ENCODE peak calls at places on chromosomes 1 and 21, in six cellular contexts. S, Y, R, T, X and V are unnamed samples.

GRCh38 chr1:157691285-157691920 is 9.2 kb downstream of the FCRL3 start:
- DNase-seq in S (no peak), Y (no peak), R (no peak), T (peak; percentile 77), X (no peak), V (no peak)

GRCh38 chr1:29362116-29362515 is 125.8 kb downstream of the PTPRU start:
- DNase-seq in S (no peak), Y (no peak), R (no peak), T (no peak), X (no peak), V (no peak)

GRCh38 chr1:227739636-227740035 is 4.4 kb downstream of the SNAP47 start:
- DNase-seq in S (no peak), Y (no peak), R (no peak), T (no peak), X (no peak), V (no peak)

GRCh38 chr1:187909382-187909781 is 1080.6 kb downstream of the PLA2G4A start:
- DNase-seq in S (no peak), Y (no peak), R (no peak), T (no peak), X (no peak), V (no peak)

GRCh38 chr1:102593276-102593675 is 515.0 kb downstream of the COL11A1 start:
- DNase-seq in S (no peak), Y (no peak), R (no peak), T (no peak), X (no peak), V (no peak)

GRCh38 chr1:24266398-24266941 is 52.7 kb upstream of the GRHL3 start:
- DNase-seq in S (no peak), Y (no peak), R (no peak), T (peak; percentile 89), X (no peak), V (no peak)

GRCh38 chr1:93680121-93681094 is 1.2 kb downstream of the BCAR3 start:
- DNase-seq in S (no peak), Y (no peak), R (peak; percentile 44), T (peak; percentile 93), X (peak; percentile 88), V (no peak)

GRCh38 chr21:41678016-41678935 is 88.6 kb downstream of the RIPK4 start:
- DNase-seq in S (no peak), Y (no peak), R (no peak), T (no peak), X (no peak), V (no peak)

GRCh38 chr1:111372336-111372965 is 55.1 kb downstream of the OVGP1 start:
- DNase-seq in S (no peak), Y (no peak), R (no peak), T (no peak), X (no peak), V (no peak)

GRCh38 chr1:160874935-160875334 is 10.0 kb downstream of the ITLN1 start:
- DNase-seq in S (no peak), Y (no peak), R (no peak), T (no peak), X (no peak), V (no peak)

GRCh38 chr1:169105434-169106094 is 926 bp upstream of the ATP1B1 start:
- DNase-seq in S (peak; percentile 38), Y (peak; percentile 22), R (no peak), T (peak; percentile 45), X (peak; percentile 72), V (peak; percentile 49)

GRCh38 chr1:46302091-46303037 is 1.1 kb downstream of the LRRC41 start:
- DNase-seq in S (peak; percentile 29), Y (peak; percentile 44), R (peak; percentile 51), T (peak; percentile 75), X (peak; percentile 64), V (peak; percentile 35)